ENCODE peak calls at places on chromosome 15, in nine cellular contexts. O is kidney epithelial cell; P is mammary epithelial cell; D is mesothelial cell of epicardium; F is IMR-90; Z is activated naive CD8-positive, alpha-beta T cell treated with anti-CD3 and anti-CD28 coated beads, Interleukin-2, amount 50 U/mL, for 24 hours; C is brain microvascular endothelial cell; I is small intestine; K is EH. M is an unnamed sample.

GRCh38 chr15:49918106-49918505 is 200.9 kb downstream of the ATP8B4 start:
- DNase-seq in Z (no peak), O (no peak), K (peak), F (peak), D (no peak), I (peak), P (peak), C (peak), M (no peak)

GRCh38 chr15:65033659-65034269 is 4.3 kb upstream of the MTFMT start:
- DNase-seq in C (peak), P (peak), O (no peak), K (peak), D (no peak), Z (no peak), F (peak), I (peak), M (no peak)

GRCh38 chr15:84840741-84841429 is 23.7 kb downstream of the ALPK3 start:
- DNase-seq in K (peak), D (no peak), Z (no peak), O (no peak), C (no peak), I (peak), F (peak), P (peak), M (no peak)

GRCh38 chr15:69380100-69380725 is 33.9 kb upstream of the KIF23 start:
- DNase-seq in I (no peak), C (peak), P (no peak), O (no peak), Z (no peak), K (peak), F (peak), D (no peak), M (no peak)

GRCh38 chr15:37289109-37289765 is 188.9 kb upstream of the MEIS2 start:
- DNase-seq in D (no peak), O (no peak), K (peak), C (peak), Z (no peak), P (peak), F (peak), I (no peak), M (no peak)

GRCh38 chr15:55094152-55094551 is 102.6 kb downstream of the RSL24D1 start:
- DNase-seq in K (no peak), Z (no peak), C (no peak), F (no peak), D (no peak), O (no peak), P (no peak), I (no peak), M (no peak)

GRCh38 chr15:52466716-52467115 is 62.0 kb downstream of the MYO5A start:
- DNase-seq in Z (no peak), F (no peak), K (no peak), I (no peak), O (no peak), C (no peak), P (no peak), D (no peak), M (no peak)

GRCh38 chr15:52730163-52730562 is 51.0 kb upstream of the ATOSA start:
- DNase-seq in C (no peak), P (peak), K (peak), Z (no peak), O (no peak), I (peak), D (no peak), F (peak), M (no peak)

GRCh38 chr15:92831459-92832229 is 68.5 kb upstream of the CHD2 start:
- DNase-seq in D (peak), P (peak), F (peak), O (peak), K (peak), C (peak), I (peak), Z (peak), M (peak)

GRCh38 chr15:80866936-80867335 is 87.8 kb downstream of the CEMIP start:
- DNase-seq in I (no peak), K (no peak), F (no peak), P (no peak), Z (no peak), C (no peak), O (no peak), D (no peak), M (no peak)

GRCh38 chr15:43134157-43134637 is 811 bp downstream of the TMEM62 start:
- DNase-seq in D (no peak), C (no peak), F (no peak), O (no peak), P (peak), Z (peak), K (no peak), I (peak), M (no peak)

GRCh38 chr15:61794881-61795280 is 265.4 kb downstream of the VPS13C start:
- DNase-seq in I (no peak), D (no peak), P (peak), O (no peak), K (peak), C (peak), Z (no peak), F (no peak), M (no peak)

GRCh38 chr15:36964626-36965025 is 135.7 kb downstream of the MEIS2 start:
- DNase-seq in C (no peak), D (no peak), O (no peak), P (no peak), I (no peak), F (no peak), Z (no peak), K (no peak), M (no peak)

GRCh38 chr15:83292317-83292716 is 7.9 kb upstream of the BNC1 start:
- DNase-seq in K (peak), Z (no peak), O (peak), C (no peak), P (peak), I (no peak), F (peak), D (no peak), M (no peak)

GRCh38 chr15:58299311-58299850 is 132.4 kb upstream of the LIPC start:
- DNase-seq in Z (no peak), F (peak), P (no peak), I (no peak), O (no peak), K (peak), C (peak), D (no peak), M (no peak)

GRCh38 chr15:31079519-31079918 is 22.0 kb downstream of the TRPM1 start:
- DNase-seq in O (no peak), P (peak), I (no peak), C (peak), K (peak), D (no peak), Z (no peak), F (peak), M (no peak)

GRCh38 chr15:77589839-77590238 is 42.9 kb downstream of the LINGO1 start:
- DNase-seq in K (no peak), F (no peak), I (no peak), D (no peak), C (no peak), P (no peak), O (no peak), Z (no peak), M (no peak)

GRCh38 chr15:60917469-60918130 is 311.5 kb downstream of the RORA start:
- DNase-seq in O (no peak), I (no peak), Z (no peak), D (no peak), K (peak), F (peak), P (no peak), C (no peak), M (no peak)

GRCh38 chr15:88738796-88739195 is 64.4 kb upstream of the ACAN start:
- DNase-seq in I (no peak), F (peak), C (peak), O (no peak), P (no peak), K (peak), D (no peak), Z (no peak), M (no peak)

GRCh38 chr15:92538115-92538514 is 117.5 kb downstream of the FAM174B start:
- DNase-seq in P (no peak), D (no peak), O (no peak), I (no peak), K (no peak), Z (no peak), C (no peak), F (no peak), M (no peak)

GRCh38 chr15:87689716-87690115 is 566.8 kb downstream of the NTRK3 start:
- DNase-seq in D (no peak), Z (no peak), K (no peak), I (no peak), C (no peak), F (no peak), O (no peak), P (no peak), M (no peak)

GRCh38 chr15:69795601-69796000 is 302.1 kb downstream of the TLE3 start:
- DNase-seq in D (no peak), P (no peak), C (no peak), K (no peak), F (no peak), I (no peak), O (no peak), Z (no peak), M (no peak)

GRCh38 chr15:76310470-76311070 is 699 bp downstream of the ETFA start:
- DNase-seq in D (no peak), Z (peak), C (no peak), O (no peak), F (no peak), K (peak), P (no peak), I (no peak), M (no peak)

GRCh38 chr15:91254766-91255165 is 154.7 kb downstream of the SV2B start:
- DNase-seq in C (no peak), O (no peak), I (no peak), K (no peak), F (no peak), Z (no peak), D (no peak), P (no peak), M (no peak)

GRCh38 chr15:39000008-39000734 is 435.6 kb upstream of the RASGRP1 start:
- DNase-seq in P (no peak), F (no peak), D (no peak), C (no peak), Z (no peak), K (no peak), O (no peak), I (no peak), M (no peak)